ENCODE peak calls at places on chromosome 14, in six cellular contexts. P is CD8-positive, alpha-beta memory T cell; R is foreskin fibroblast; J is NB4; A is CD4-positive, alpha-beta memory T cell; Z is fibroblast of lung. M is an unnamed sample.

GRCh38 chr14:95667251-95667693 is 19.0 kb upstream of the TCL1B start:
- DNase-seq in P (no peak), R (no peak), J (peak; percentile 31), A (no peak), Z (no peak), M (peak; percentile 94)

GRCh38 chr14:97180304-97181200 is 383.4 kb downstream of the VRK1 start:
- DNase-seq in P (no peak), R (peak; percentile 29), J (peak; percentile 75), A (no peak), Z (peak; percentile 82), M (no peak)

GRCh38 chr14:72932893-72933292 is 6.6 kb downstream of the DCAF4 start:
- DNase-seq in P (no peak), R (no peak), J (no peak), A (no peak), Z (no peak), M (no peak)

GRCh38 chr14:68631691-68632590 is 160.9 kb downstream of the ZFP36L1 start:
- DNase-seq in P (no peak), R (no peak), J (no peak), A (no peak), Z (no peak), M (no peak)

GRCh38 chr14:99529899-99530298 is 48.7 kb downstream of the CCNK start:
- DNase-seq in P (no peak), R (no peak), J (no peak), A (no peak), Z (peak; percentile 38), M (no peak)

GRCh38 chr14:72653026-72653425 is 240.9 kb downstream of the DPF3 start:
- DNase-seq in P (no peak), R (no peak), J (no peak), A (no peak), Z (peak; percentile 36), M (no peak)

GRCh38 chr14:37992489-37992888 is 215.2 kb upstream of the SSTR1 start:
- DNase-seq in P (no peak), R (no peak), J (no peak), A (no peak), Z (no peak), M (peak; percentile 40)

GRCh38 chr14:57749267-57749666 is 116.6 kb downstream of the SLC35F4 start:
- DNase-seq in P (no peak), R (peak; percentile 8), J (no peak), A (no peak), Z (peak; percentile 62), M (no peak)

GRCh38 chr14:21097616-21098133 is 780 bp downstream of the ZNF219 start:
- DNase-seq in P (no peak), R (no peak), J (no peak), A (peak; percentile 49), Z (no peak), M (peak; percentile 37)

GRCh38 chr14:93764211-93764659 is 24.1 kb downstream of the PRIMA1 start:
- DNase-seq in P (no peak), R (peak; percentile 11), J (no peak), A (no peak), Z (peak; percentile 11), M (no peak)

GRCh38 chr14:63050694-63051093 is 5.4 kb upstream of the KCNH5 start:
- DNase-seq in P (no peak), R (no peak), J (no peak), A (no peak), Z (no peak), M (no peak)

GRCh38 chr14:63046339-63047268 is 1.3 kb upstream of the KCNH5 start:
- DNase-seq in P (no peak), R (no peak), J (no peak), A (no peak), Z (no peak), M (no peak)

GRCh38 chr14:63045612-63046320 is 508 bp upstream of the KCNH5 start:
- DNase-seq in P (no peak), R (peak; percentile 7), J (no peak), A (no peak), Z (peak; percentile 61), M (no peak)

GRCh38 chr14:63039800-63040380 is 5.4 kb downstream of the KCNH5 start:
- DNase-seq in P (no peak), R (peak; percentile 10), J (peak; percentile 18), A (no peak), Z (peak; percentile 78), M (peak; percentile 13)

GRCh38 chr14:63045234-63045611 is at the start of gene KCNH5:
- DNase-seq in P (no peak), R (peak; percentile 12), J (no peak), A (no peak), Z (peak; percentile 60), M (no peak)
- H3K4me3 ChIP-seq in P (no peak within 1 kb of the TSS), R (peak within 1 kb of the TSS; percentile 59), J (no peak within 1 kb of the TSS), A (no peak within 1 kb of the TSS), Z (peak within 1 kb of the TSS; percentile 35), M (no peak within 1 kb of the TSS)

DNA sequence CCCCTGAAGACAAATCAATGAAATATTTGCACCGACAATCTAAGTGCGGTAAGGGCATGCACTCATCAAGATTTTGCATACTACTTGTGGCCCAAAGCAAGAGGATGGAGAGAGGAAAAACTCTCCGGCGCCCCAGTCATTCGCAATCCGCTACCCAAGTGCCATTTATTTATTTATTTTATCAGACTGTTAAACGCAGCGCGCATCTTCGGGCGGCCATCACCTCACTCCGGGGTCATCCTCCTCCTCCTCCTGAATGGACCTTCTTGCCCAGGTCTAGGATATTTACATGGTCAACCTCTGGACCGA is 1.2 kb downstream of the NOVA1 start:
- DNase-seq in P (no peak), R (no peak), J (no peak), A (no peak), Z (peak; percentile 5), M (no peak)
- H3K4me3 ChIP-seq in P (no peak overlapping the region), R (peak overlapping the region; percentile 76), J (no peak overlapping the region), A (no peak overlapping the region), Z (peak overlapping the region; percentile 80), M (no peak overlapping the region)

DNA sequence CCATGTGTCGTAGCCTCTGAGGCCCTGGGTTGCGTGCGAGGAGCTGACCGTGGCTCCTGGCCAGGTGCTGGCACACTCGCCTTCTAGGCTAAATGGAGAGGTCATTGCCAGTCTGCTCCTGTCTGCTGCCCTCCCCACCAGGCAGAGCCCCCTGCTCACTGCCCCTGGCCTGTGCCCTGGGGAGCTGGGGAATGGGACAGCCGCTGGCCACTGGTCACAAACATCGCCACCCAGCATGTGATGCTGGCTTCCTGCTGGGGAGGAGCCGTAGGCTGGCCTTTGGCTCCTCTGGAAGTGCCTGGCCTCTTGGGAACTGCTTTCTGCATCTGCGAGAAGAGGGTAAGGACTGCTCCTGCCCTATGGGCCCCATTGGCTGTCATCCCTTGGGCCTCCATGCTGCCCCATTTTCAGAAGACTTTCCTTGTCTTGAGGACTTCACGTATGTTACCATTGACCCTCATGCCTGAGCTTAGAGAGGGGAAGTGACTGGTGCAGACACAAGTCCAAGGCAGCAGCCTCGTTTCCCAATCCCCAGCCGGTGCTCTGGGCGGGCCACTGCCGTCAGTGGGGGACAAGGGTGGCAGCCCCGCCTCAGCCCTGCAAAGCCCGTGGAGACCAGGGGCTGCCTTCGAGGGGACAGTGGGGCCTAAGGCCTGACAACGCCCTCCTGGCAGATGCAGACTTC is 2.0 kb upstream of the TNFAIP2 start:
- DNase-seq in P (no peak), R (no peak), J (peak; percentile 92), A (no peak), Z (no peak), M (no peak)
- H3K4me3 ChIP-seq in P (no peak overlapping the region), R (no peak overlapping the region), J (no peak overlapping the region), A (no peak overlapping the region), Z (no peak overlapping the region), M (no peak overlapping the region)

GRCh38 chr14:75549169-75549568 is 26.9 kb downstream of the BATF start:
- DNase-seq in P (no peak), R (no peak), J (no peak), A (no peak), Z (no peak), M (no peak)
- H3K4me3 ChIP-seq in P (no peak overlapping the region), R (no peak overlapping the region), J (no peak overlapping the region), A (no peak overlapping the region), Z (no peak overlapping the region), M (no peak overlapping the region)

GRCh38 chr14:34699873-34700621 is 14.3 kb downstream of the CFL2 start:
- DNase-seq in P (no peak), R (peak; percentile 87), J (no peak), A (no peak), Z (peak; percentile 92), M (no peak)

GRCh38 chr14:34701808-34702207 is 12.6 kb downstream of the CFL2 start:
- DNase-seq in P (no peak), R (no peak), J (no peak), A (no peak), Z (no peak), M (no peak)

GRCh38 chr14:34700622-34701130 is 13.7 kb downstream of the CFL2 start:
- DNase-seq in P (no peak), R (no peak), J (no peak), A (no peak), Z (no peak), M (no peak)
- H3K4me3 ChIP-seq in P (no peak overlapping the region), R (no peak overlapping the region), J (no peak overlapping the region), A (no peak overlapping the region), Z (no peak overlapping the region), M (no peak overlapping the region)

M was measured in OCI-LY7.